ENCODE peak calls at places on chromosome 11, in eight cellular contexts. One of them, this sample, is unnamed.

GRCh38 chr11:94732617-94733292 is 35.4 kb upstream of the AMOTL1 start:
- DNase-seq in tibial nerve: no peak
- DNase-seq in BE2C: peak; percentile 34
- DNase-seq in WERI-Rb-1: no peak
- DNase-seq in sigmoid colon: peak; percentile 78
- DNase-seq in BJ: peak; percentile 62
- DNase-seq in colonic mucosa: no peak
- DNase-seq in IMR-90: peak; percentile 87
- DNase-seq in this sample: peak; percentile 69

GRCh38 chr11:114886644-114887259 is 208.4 kb downstream of the NXPE2 start:
- DNase-seq in tibial nerve: no peak
- DNase-seq in BE2C: no peak
- DNase-seq in WERI-Rb-1: no peak
- DNase-seq in sigmoid colon: no peak
- DNase-seq in BJ: no peak
- DNase-seq in colonic mucosa: no peak
- DNase-seq in IMR-90: no peak
- DNase-seq in this sample: no peak

GRCh38 chr11:128692750-128693578 is 908 bp upstream of the FLI1 start:
- DNase-seq in tibial nerve: no peak
- DNase-seq in BE2C: no peak
- DNase-seq in WERI-Rb-1: no peak
- DNase-seq in sigmoid colon: no peak
- DNase-seq in BJ: no peak
- DNase-seq in colonic mucosa: no peak
- DNase-seq in IMR-90: no peak
- DNase-seq in this sample: peak; percentile 61

GRCh38 chr11:9736365-9736764 is 72.5 kb downstream of the SWAP70 start:
- DNase-seq in tibial nerve: no peak
- DNase-seq in BE2C: no peak
- DNase-seq in WERI-Rb-1: no peak
- DNase-seq in sigmoid colon: no peak
- DNase-seq in BJ: no peak
- DNase-seq in colonic mucosa: no peak
- DNase-seq in IMR-90: no peak
- DNase-seq in this sample: no peak

GRCh38 chr11:12860827-12861226 is 148.3 kb upstream of the RASSF10 start:
- DNase-seq in tibial nerve: no peak
- DNase-seq in BE2C: no peak
- DNase-seq in WERI-Rb-1: no peak
- DNase-seq in sigmoid colon: no peak
- DNase-seq in BJ: no peak
- DNase-seq in colonic mucosa: no peak
- DNase-seq in IMR-90: no peak
- DNase-seq in this sample: no peak

GRCh38 chr11:76132268-76132667 is 74.0 kb downstream of the WNT11 start:
- DNase-seq in tibial nerve: no peak
- DNase-seq in BE2C: peak; percentile 41
- DNase-seq in WERI-Rb-1: no peak
- DNase-seq in sigmoid colon: no peak
- DNase-seq in BJ: no peak
- DNase-seq in colonic mucosa: no peak
- DNase-seq in IMR-90: no peak
- DNase-seq in this sample: no peak

GRCh38 chr11:62033191-62034044 is 66.0 kb upstream of the FTH1 start:
- DNase-seq in tibial nerve: no peak
- DNase-seq in BE2C: no peak
- DNase-seq in WERI-Rb-1: peak; percentile 9
- DNase-seq in sigmoid colon: no peak
- DNase-seq in BJ: no peak
- DNase-seq in colonic mucosa: no peak
- DNase-seq in IMR-90: no peak
- DNase-seq in this sample: no peak

GRCh38 chr11:40338739-40339138 is 1120.7 kb downstream of the LRRC4C start:
- DNase-seq in tibial nerve: no peak
- DNase-seq in BE2C: no peak
- DNase-seq in WERI-Rb-1: no peak
- DNase-seq in sigmoid colon: no peak
- DNase-seq in BJ: peak; percentile 31
- DNase-seq in colonic mucosa: no peak
- DNase-seq in IMR-90: peak; percentile 80
- DNase-seq in this sample: peak; percentile 60

GRCh38 chr11:9719949-9720646 is 56.2 kb downstream of the SWAP70 start:
- DNase-seq in tibial nerve: no peak
- DNase-seq in BE2C: no peak
- DNase-seq in WERI-Rb-1: no peak
- DNase-seq in sigmoid colon: no peak
- DNase-seq in BJ: no peak
- DNase-seq in colonic mucosa: no peak
- DNase-seq in IMR-90: no peak
- DNase-seq in this sample: no peak

GRCh38 chr11:71301858-71302533 is 49.6 kb upstream of the SHANK2 start:
- DNase-seq in tibial nerve: no peak
- DNase-seq in BE2C: no peak
- DNase-seq in WERI-Rb-1: no peak
- DNase-seq in sigmoid colon: peak; percentile 32
- DNase-seq in BJ: no peak
- DNase-seq in colonic mucosa: no peak
- DNase-seq in IMR-90: no peak
- DNase-seq in this sample: no peak

GRCh38 chr11:33941637-33942160 is 49.8 kb upstream of the LMO2 start:
- DNase-seq in tibial nerve: no peak
- DNase-seq in BE2C: peak; percentile 48
- DNase-seq in WERI-Rb-1: no peak
- DNase-seq in sigmoid colon: no peak
- DNase-seq in BJ: no peak
- DNase-seq in colonic mucosa: no peak
- DNase-seq in IMR-90: no peak
- DNase-seq in this sample: no peak

GRCh38 chr11:96464695-96465307 is 75.0 kb downstream of the JRKL start:
- DNase-seq in tibial nerve: no peak
- DNase-seq in BE2C: peak; percentile 26
- DNase-seq in WERI-Rb-1: no peak
- DNase-seq in sigmoid colon: no peak
- DNase-seq in BJ: peak; percentile 11
- DNase-seq in colonic mucosa: no peak
- DNase-seq in IMR-90: peak; percentile 78
- DNase-seq in this sample: peak; percentile 70

GRCh38 chr11:109040303-109040702 is 375.4 kb downstream of the DDX10 start:
- DNase-seq in tibial nerve: no peak
- DNase-seq in BE2C: peak; percentile 38
- DNase-seq in WERI-Rb-1: peak; percentile 33
- DNase-seq in sigmoid colon: no peak
- DNase-seq in BJ: no peak
- DNase-seq in colonic mucosa: no peak
- DNase-seq in IMR-90: no peak
- DNase-seq in this sample: no peak

GRCh38 chr11:29916040-29916439 is 100.8 kb downstream of the KCNA4 start:
- DNase-seq in tibial nerve: no peak
- DNase-seq in BE2C: no peak
- DNase-seq in WERI-Rb-1: no peak
- DNase-seq in sigmoid colon: no peak
- DNase-seq in BJ: no peak
- DNase-seq in colonic mucosa: no peak
- DNase-seq in IMR-90: no peak
- DNase-seq in this sample: no peak

GRCh38 chr11:113176971-113177370 is 137.4 kb upstream of the TTC12 start:
- DNase-seq in tibial nerve: no peak
- DNase-seq in BE2C: no peak
- DNase-seq in WERI-Rb-1: no peak
- DNase-seq in sigmoid colon: no peak
- DNase-seq in BJ: peak; percentile 33
- DNase-seq in colonic mucosa: no peak
- DNase-seq in IMR-90: no peak
- DNase-seq in this sample: no peak

GRCh38 chr11:130213143-130213978 is 53.8 kb downstream of the ST14 start:
- DNase-seq in tibial nerve: no peak
- DNase-seq in BE2C: peak; percentile 72
- DNase-seq in WERI-Rb-1: peak; percentile 66
- DNase-seq in sigmoid colon: peak; percentile 77
- DNase-seq in BJ: no peak
- DNase-seq in colonic mucosa: peak; percentile 75
- DNase-seq in IMR-90: peak; percentile 6
- DNase-seq in this sample: no peak

GRCh38 chr11:47061429-47062178 is 115.1 kb downstream of the ARFGAP2 start:
- DNase-seq in tibial nerve: no peak
- DNase-seq in BE2C: no peak
- DNase-seq in WERI-Rb-1: no peak
- DNase-seq in sigmoid colon: no peak
- DNase-seq in BJ: no peak
- DNase-seq in colonic mucosa: no peak
- DNase-seq in IMR-90: no peak
- DNase-seq in this sample: no peak

GRCh38 chr11:102309621-102310541 is 7.4 kb upstream of the BIRC3 start:
- DNase-seq in tibial nerve: no peak
- DNase-seq in BE2C: no peak
- DNase-seq in WERI-Rb-1: no peak
- DNase-seq in sigmoid colon: no peak
- DNase-seq in BJ: no peak
- DNase-seq in colonic mucosa: no peak
- DNase-seq in IMR-90: no peak
- DNase-seq in this sample: no peak

GRCh38 chr11:36469063-36469462 is 41.0 kb downstream of the TRAF6 start:
- DNase-seq in tibial nerve: no peak
- DNase-seq in BE2C: no peak
- DNase-seq in WERI-Rb-1: peak; percentile 44
- DNase-seq in sigmoid colon: no peak
- DNase-seq in BJ: no peak
- DNase-seq in colonic mucosa: no peak
- DNase-seq in IMR-90: no peak
- DNase-seq in this sample: peak; percentile 45

DNA sequence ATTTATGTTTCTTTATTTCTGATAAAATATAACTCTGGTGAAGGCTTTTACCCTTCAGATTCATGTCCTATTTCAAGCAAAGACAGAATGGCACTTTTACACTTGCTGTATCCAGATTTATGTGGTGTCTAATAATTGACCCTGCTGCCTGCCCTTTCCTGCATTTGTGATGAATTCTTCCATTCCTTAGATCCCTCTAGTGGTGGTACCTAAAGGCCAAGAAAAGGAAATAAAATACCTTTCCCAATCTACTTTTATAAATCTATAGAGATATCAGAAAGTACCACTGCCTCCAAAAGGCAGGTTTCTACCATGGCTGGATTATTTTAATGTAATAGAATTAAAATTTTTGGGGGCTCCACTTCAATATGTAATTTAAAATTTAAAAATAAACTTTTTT is 34.2 kb downstream of the CCDC81 start:
- DNase-seq in tibial nerve: no peak
- DNase-seq in BE2C: no peak
- DNase-seq in WERI-Rb-1: no peak
- DNase-seq in sigmoid colon: no peak
- DNase-seq in BJ: no peak
- DNase-seq in colonic mucosa: no peak
- DNase-seq in IMR-90: no peak
- DNase-seq in this sample: no peak
- TF ChIP-seq CTCF in tibial nerve: no peak
- TF ChIP-seq CTCF in BE2C: peak; percentile 30
- TF ChIP-seq CTCF in WERI-Rb-1: no peak
- TF ChIP-seq CTCF in sigmoid colon: no peak
- TF ChIP-seq CTCF in BJ: peak; percentile 43
- TF ChIP-seq CTCF in colonic mucosa: no peak
- TF ChIP-seq CTCF in IMR-90: peak; percentile 45
- TF ChIP-seq CTCF in this sample: peak; percentile 76

DNA sequence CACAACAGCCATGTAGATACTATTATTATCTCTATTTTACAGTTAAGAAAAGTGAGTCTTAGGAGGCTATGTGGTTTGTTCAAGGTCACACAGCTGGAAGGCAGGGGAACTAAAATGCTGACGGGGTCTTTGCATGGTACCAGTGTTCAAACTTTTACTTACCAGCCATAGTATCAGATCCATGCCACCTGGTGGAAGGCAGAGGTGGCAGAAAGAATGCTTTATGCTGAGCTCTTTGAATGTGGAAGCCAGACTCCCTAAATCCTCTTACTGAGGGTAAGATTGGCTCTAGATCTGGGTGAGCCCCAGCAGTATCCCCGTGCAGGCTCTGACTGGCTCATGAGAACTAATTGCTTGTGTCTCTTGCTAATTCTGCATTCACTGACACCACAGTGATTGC is 54.3 kb upstream of the NAV2 start:
- DNase-seq in tibial nerve: no peak
- DNase-seq in BE2C: no peak
- DNase-seq in WERI-Rb-1: peak; percentile 19
- DNase-seq in sigmoid colon: no peak
- DNase-seq in BJ: no peak
- DNase-seq in colonic mucosa: no peak
- DNase-seq in IMR-90: no peak
- DNase-seq in this sample: no peak
- TF ChIP-seq CTCF in tibial nerve: no peak
- TF ChIP-seq CTCF in BE2C: no peak
- TF ChIP-seq CTCF in WERI-Rb-1: peak; percentile 1
- TF ChIP-seq CTCF in sigmoid colon: no peak
- TF ChIP-seq CTCF in BJ: peak; percentile 8
- TF ChIP-seq CTCF in colonic mucosa: no peak
- TF ChIP-seq CTCF in IMR-90: no peak
- TF ChIP-seq CTCF in this sample: peak; percentile 46

GRCh38 chr11:65573391-65574146 is 1.2 kb downstream of the FAM89B start:
- DNase-seq in tibial nerve: no peak
- DNase-seq in BE2C: no peak
- DNase-seq in WERI-Rb-1: no peak
- DNase-seq in sigmoid colon: peak; percentile 83
- DNase-seq in BJ: no peak
- DNase-seq in colonic mucosa: peak; percentile 57
- DNase-seq in IMR-90: no peak
- DNase-seq in this sample: no peak
- TF ChIP-seq CTCF in tibial nerve: no peak
- TF ChIP-seq CTCF in BE2C: no peak
- TF ChIP-seq CTCF in WERI-Rb-1: no peak
- TF ChIP-seq CTCF in sigmoid colon: no peak
- TF ChIP-seq CTCF in BJ: no peak
- TF ChIP-seq CTCF in colonic mucosa: no peak
- TF ChIP-seq CTCF in IMR-90: no peak
- TF ChIP-seq CTCF in this sample: peak; percentile 26

DNA sequence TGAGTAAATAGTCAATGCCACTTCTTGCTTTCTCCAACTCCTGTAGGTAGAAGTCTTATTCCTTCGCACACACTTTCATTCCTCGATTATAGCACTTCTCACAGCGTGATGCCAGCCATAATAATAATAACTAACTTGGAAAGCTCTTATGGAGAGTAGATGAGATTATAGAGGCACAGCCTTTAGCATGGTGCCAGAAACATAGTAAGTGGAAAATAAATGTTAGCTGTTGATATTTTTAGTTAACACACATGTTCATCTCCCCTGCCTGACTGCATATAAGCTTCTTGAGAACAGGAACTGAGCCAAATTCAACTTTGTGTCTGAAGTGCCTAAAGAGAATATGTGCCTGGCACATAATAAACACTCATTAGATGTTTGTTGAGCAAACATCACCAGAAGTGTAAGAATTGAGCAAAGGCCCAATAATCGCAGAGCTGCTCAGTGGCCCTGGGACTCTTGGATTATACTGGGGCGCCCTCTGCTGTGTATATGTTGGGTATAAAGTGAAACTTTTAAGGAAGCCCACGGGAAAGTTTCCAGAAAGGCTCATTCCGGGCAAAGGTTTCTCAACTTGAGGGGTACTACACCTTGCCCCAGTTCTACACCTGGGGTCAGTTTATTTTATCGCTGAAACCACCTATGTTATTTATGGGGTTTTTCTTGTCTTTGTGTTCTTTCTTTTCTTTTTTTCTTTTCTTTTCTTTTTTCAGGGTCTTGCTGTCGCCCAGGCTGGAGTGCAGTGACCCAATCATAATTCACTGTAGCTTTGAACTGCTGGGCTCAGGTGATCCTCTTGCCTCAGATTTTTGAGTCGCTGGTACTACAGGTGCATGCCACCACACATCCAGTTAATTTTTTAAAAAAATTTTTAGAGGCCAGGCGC is 22.3 kb downstream of the SLN start:
- DNase-seq in tibial nerve: peak; percentile 51
- DNase-seq in BE2C: peak; percentile 74
- DNase-seq in WERI-Rb-1: peak; percentile 55
- DNase-seq in sigmoid colon: peak; percentile 80
- DNase-seq in BJ: no peak
- DNase-seq in colonic mucosa: peak; percentile 72
- DNase-seq in IMR-90: peak; percentile 51
- DNase-seq in this sample: peak; percentile 49
- TF ChIP-seq CTCF in tibial nerve: peak; percentile 44
- TF ChIP-seq CTCF in BE2C: peak; percentile 69
- TF ChIP-seq CTCF in WERI-Rb-1: peak; percentile 40
- TF ChIP-seq CTCF in sigmoid colon: peak; percentile 49
- TF ChIP-seq CTCF in BJ: peak; percentile 75
- TF ChIP-seq CTCF in colonic mucosa: peak; percentile 64
- TF ChIP-seq CTCF in IMR-90: peak; percentile 85
- TF ChIP-seq CTCF in this sample: peak; percentile 84

This sample was measured in HFFc6.